ENCODE peak calls at places on chromosome 7, in eight cellular contexts. K, A, U, S, C, B, E and Q are unnamed samples.

GRCh38 chr7:8261711-8262695 is at the start of gene ICA1:
- DNase-seq in K (peak), A (peak), U (no peak), S (peak), C (no peak), B (peak), E (peak), Q (peak)

GRCh38 chr7:38840736-38841460 is 68.1 kb downstream of the VPS41 start:
- DNase-seq in K (peak), A (no peak), U (peak), S (peak), C (no peak), B (no peak), E (no peak), Q (peak)

GRCh38 chr7:150983893-150984368 is 5.8 kb upstream of the KCNH2 start:
- DNase-seq in K (no peak), A (no peak), U (no peak), S (peak), C (peak), B (no peak), E (peak), Q (peak)

GRCh38 chr7:44279286-44279685 is 46.1 kb downstream of the CAMK2B start:
- DNase-seq in K (no peak), A (no peak), U (no peak), S (no peak), C (no peak), B (peak), E (no peak), Q (no peak)

GRCh38 chr7:33327427-33327826 is 198.1 kb downstream of the BBS9 start:
- DNase-seq in K (no peak), A (no peak), U (no peak), S (no peak), C (no peak), B (no peak), E (no peak), Q (no peak)

GRCh38 chr7:30209951-30210350 is 74.4 kb upstream of the ZNRF2 start:
- DNase-seq in K (no peak), A (no peak), U (no peak), S (no peak), C (no peak), B (no peak), E (no peak), Q (no peak)

GRCh38 chr7:147483634-147484292 is 1106.8 kb upstream of the C7orf33 start:
- DNase-seq in K (peak), A (no peak), U (no peak), S (peak), C (no peak), B (no peak), E (no peak), Q (no peak)

GRCh38 chr7:152998440-152998839 is 238.9 kb downstream of the ACTR3B start:
- DNase-seq in K (no peak), A (no peak), U (no peak), S (no peak), C (no peak), B (no peak), E (no peak), Q (no peak)

GRCh38 chr7:38321515-38321944 is 48.1 kb upstream of the TARP start:
- DNase-seq in K (peak), A (no peak), U (peak), S (peak), C (no peak), B (no peak), E (no peak), Q (peak)

GRCh38 chr7:20441346-20441745 is 110.6 kb downstream of the ITGB8 start:
- DNase-seq in K (no peak), A (no peak), U (no peak), S (no peak), C (no peak), B (no peak), E (no peak), Q (no peak)

GRCh38 chr7:137656227-137656849 is 190.4 kb downstream of the DGKI start:
- DNase-seq in K (peak), A (peak), U (peak), S (peak), C (peak), B (peak), E (peak), Q (peak)

GRCh38 chr7:44694326-44694725 is 54.3 kb upstream of the ZMIZ2 start:
- DNase-seq in K (no peak), A (no peak), U (no peak), S (no peak), C (no peak), B (no peak), E (no peak), Q (no peak)

GRCh38 chr7:53383131-53383530 is 347.7 kb downstream of the POM121L12 start:
- DNase-seq in K (no peak), A (no peak), U (no peak), S (peak), C (no peak), B (no peak), E (no peak), Q (no peak)

GRCh38 chr7:127791790-127792189 is 139.8 kb downstream of the SND1 start:
- DNase-seq in K (peak), A (no peak), U (no peak), S (peak), C (no peak), B (no peak), E (no peak), Q (no peak)

GRCh38 chr7:67662804-67663203 is 666.2 kb downstream of the TYW1 start:
- DNase-seq in K (no peak), A (no peak), U (no peak), S (no peak), C (no peak), B (no peak), E (no peak), Q (no peak)

GRCh38 chr7:30841801-30842541 is 69.7 kb upstream of the AQP1 start:
- DNase-seq in K (no peak), A (no peak), U (no peak), S (no peak), C (no peak), B (no peak), E (no peak), Q (no peak)

GRCh38 chr7:92731327-92732063 is 104.9 kb downstream of the CDK6 start:
- DNase-seq in K (no peak), A (no peak), U (no peak), S (peak), C (peak), B (no peak), E (peak), Q (no peak)

GRCh38 chr7:130142654-130143333 is 62.4 kb downstream of the TMEM209 start:
- DNase-seq in K (no peak), A (no peak), U (no peak), S (no peak), C (no peak), B (no peak), E (no peak), Q (no peak)

GRCh38 chr7:92785923-92786322 is 50.5 kb downstream of the CDK6 start:
- DNase-seq in K (peak), A (no peak), U (no peak), S (peak), C (no peak), B (no peak), E (no peak), Q (no peak)

GRCh38 chr7:4791738-4792536 is 16.5 kb downstream of the AP5Z1 start:
- DNase-seq in K (peak), A (peak), U (no peak), S (peak), C (peak), B (peak), E (no peak), Q (peak)

GRCh38 chr7:27124096-27124978 is 6.2 kb downstream of the HOXA4 start:
- DNase-seq in K (peak), A (no peak), U (no peak), S (no peak), C (no peak), B (no peak), E (no peak), Q (peak)
- H3K4me3 ChIP-seq in K (no peak), A (no peak), U (no peak), S (no peak), C (no peak), B (no peak), E (no peak), Q (no peak)

DNA sequence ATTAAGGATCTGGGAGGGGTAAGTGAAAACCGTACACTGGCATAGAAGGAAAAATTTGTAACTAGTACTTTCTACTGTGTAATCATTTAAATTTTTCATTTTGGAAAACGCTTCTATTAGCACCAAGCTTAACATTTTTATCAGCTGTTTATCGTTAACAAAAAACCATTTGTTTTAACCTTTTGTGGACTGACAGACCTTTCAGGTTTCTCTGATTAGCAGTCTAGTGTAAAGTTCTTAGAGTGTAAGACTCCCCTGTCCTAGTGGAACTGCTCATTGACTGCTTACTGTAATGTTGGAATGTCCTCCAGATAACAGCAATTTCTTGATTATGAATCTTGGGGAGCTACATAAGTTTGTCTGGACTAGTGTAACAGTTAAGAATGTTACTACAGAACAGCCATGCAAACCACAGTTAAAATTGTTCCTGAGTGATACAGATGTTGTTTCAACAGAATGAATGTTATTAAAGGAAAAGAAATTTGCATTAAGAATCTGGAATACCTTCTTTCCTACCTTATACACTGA is 2.0 kb downstream of the DBF4 start:
- DNase-seq in K (peak), A (no peak), U (no peak), S (peak), C (no peak), B (no peak), E (no peak), Q (no peak)
- H3K4me3 ChIP-seq in K (peak), A (peak), U (peak), S (no peak), C (peak), B (peak), E (peak), Q (peak)

GRCh38 chr7:28955356-28955722 is 2.8 kb downstream of the TRIL start:
- DNase-seq in K (no peak), A (no peak), U (no peak), S (no peak), C (no peak), B (no peak), E (no peak), Q (no peak)

GRCh38 chr7:28954936-28955335 is 3.2 kb downstream of the TRIL start:
- DNase-seq in K (no peak), A (no peak), U (no peak), S (no peak), C (no peak), B (no peak), E (no peak), Q (no peak)

GRCh38 chr7:28955723-28956607 is 2.2 kb downstream of the TRIL start:
- DNase-seq in K (peak), A (peak), U (no peak), S (peak), C (no peak), B (peak), E (peak), Q (peak)

GRCh38 chr7:28953628-28954027 is 4.5 kb downstream of the TRIL start:
- DNase-seq in K (peak), A (no peak), U (peak), S (peak), C (no peak), B (no peak), E (peak), Q (peak)

DNA sequence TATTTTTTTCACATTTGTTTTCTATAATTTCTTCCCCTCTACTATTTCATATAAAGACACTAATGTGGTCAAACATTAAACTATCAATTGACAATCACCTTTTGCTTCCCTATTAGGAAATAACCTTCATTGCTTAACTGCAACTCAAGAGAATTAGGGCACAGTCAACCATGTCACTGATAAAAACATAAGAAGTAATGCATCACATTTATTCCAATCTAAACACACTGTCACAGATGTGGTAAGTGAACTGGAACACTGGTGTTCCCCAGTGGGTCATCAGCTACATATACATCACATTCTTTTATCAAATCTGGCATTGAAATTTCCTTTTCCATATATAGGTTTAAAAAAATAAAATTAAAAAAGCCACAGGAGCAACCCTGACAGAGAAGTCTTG is 3.7 kb downstream of the TRIL start:
- DNase-seq in K (no peak), A (no peak), U (no peak), S (no peak), C (no peak), B (no peak), E (no peak), Q (no peak)
- H3K4me3 ChIP-seq in K (no peak), A (no peak), U (no peak), S (no peak), C (no peak), B (no peak), E (no peak), Q (no peak)

DNA sequence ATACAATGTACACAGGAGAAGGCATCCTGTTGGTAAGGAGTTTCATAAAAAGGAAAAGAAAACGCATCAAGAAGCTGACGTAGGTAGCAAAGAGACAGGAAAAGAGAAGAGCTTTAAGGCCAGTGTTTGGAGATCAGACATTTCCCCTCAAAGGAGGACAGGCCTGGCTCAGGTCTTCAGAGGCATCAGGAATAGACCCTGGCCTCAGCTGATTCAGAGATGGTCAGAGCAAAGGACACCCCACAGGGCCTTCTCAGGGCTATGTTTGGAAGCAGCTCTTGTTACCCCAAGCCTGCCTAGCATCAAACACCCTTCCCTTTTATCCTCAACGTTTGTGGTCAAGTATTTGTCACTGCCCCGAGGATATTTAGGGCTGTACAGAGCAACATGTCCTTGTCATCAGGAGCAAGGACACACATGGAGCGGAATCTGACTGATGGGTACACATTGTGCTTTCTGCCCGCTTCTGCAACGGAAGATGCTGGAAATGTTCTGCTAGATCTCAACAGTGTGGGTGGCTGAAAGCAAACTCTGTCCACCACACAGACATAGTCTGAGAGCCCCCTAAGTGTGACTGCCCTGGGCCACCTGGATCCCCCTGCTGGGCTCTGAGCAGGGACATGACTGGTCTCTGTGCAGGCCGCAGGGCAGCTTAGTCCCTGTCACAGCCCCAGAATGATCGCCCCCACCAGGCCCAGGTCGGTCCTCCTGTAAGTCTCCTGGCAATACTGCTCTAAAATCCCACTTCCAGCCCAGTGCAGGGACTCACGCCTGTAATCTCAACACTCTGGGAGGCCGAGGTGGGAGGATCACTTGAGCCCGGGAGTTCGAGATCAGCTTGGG is 1.0 kb upstream of the ZDHHC4 start:
- DNase-seq in K (no peak), A (no peak), U (no peak), S (no peak), C (no peak), B (peak), E (no peak), Q (no peak)
- H3K4me3 ChIP-seq in K (peak), A (peak), U (peak), S (no peak), C (peak), B (peak), E (peak), Q (peak)